ENCODE peak calls at places on chromosome 17, in eight cellular contexts. Q, P, M, R, Z, U, Y and T are unnamed samples.

GRCh38 chr17:40021471-40021961 is 6.3 kb downstream of the CSF3 start:
- DNase-seq in Z (no peak), P (no peak), Y (no peak), M (no peak), R (no peak), U (no peak), Q (no peak), T (no peak)

GRCh38 chr17:245020-245419 is 63.6 kb upstream of the DOC2B start:
- DNase-seq in Q (no peak), Y (no peak), P (no peak), R (no peak), Z (peak; percentile 0), U (no peak), M (no peak), T (no peak)

GRCh38 chr17:13520899-13521572 is 80.7 kb downstream of the HS3ST3A1 start:
- DNase-seq in R (peak; percentile 73), P (no peak), Q (no peak), U (no peak), Z (no peak), Y (no peak), M (no peak), T (no peak)

GRCh38 chr17:49821466-49821865 is 26.4 kb downstream of the TAC4 start:
- DNase-seq in Q (no peak), Z (no peak), M (no peak), R (no peak), Y (no peak), U (no peak), P (no peak), T (no peak)

GRCh38 chr17:73021771-73022170 is 70.7 kb downstream of the SLC39A11 start:
- DNase-seq in R (no peak), M (no peak), Q (no peak), Z (no peak), U (no peak), Y (no peak), P (no peak), T (no peak)

GRCh38 chr17:78862073-78863023 is 21.7 kb upstream of the USP36 start:
- DNase-seq in R (peak; percentile 93), Z (peak; percentile 73), M (no peak), P (no peak), U (peak; percentile 97), Y (no peak), Q (no peak), T (no peak)

GRCh38 chr17:28748852-28749515 is 5.2 kb downstream of the TRAF4 start:
- DNase-seq in Z (no peak), U (no peak), M (no peak), Q (no peak), Y (no peak), P (no peak), R (no peak), T (no peak)

GRCh38 chr17:10226930-10227695 is 28.7 kb upstream of the GAS7 start:
- DNase-seq in R (no peak), P (no peak), M (peak; percentile 68), Y (peak; percentile 16), Q (no peak), U (no peak), Z (peak; percentile 31), T (peak; percentile 7)